ENCODE peak calls at places on chromosomes 4 and X, in ten cellular contexts. D, N, X, I, A, G, E, O, U and M are unnamed samples.

GRCh38 chr4:81454498-81454897 is 17.2 kb downstream of the RASGEF1B start:
- DNase-seq in D (peak), N (peak), X (no peak), I (no peak), A (no peak), G (no peak), E (peak), O (no peak), U (no peak), M (no peak)

GRCh38 chr4:151540728-151541437 is 131.9 kb downstream of the FHIP1A start:
- DNase-seq in D (peak), N (peak), X (peak), I (no peak), A (no peak), G (peak), E (peak), O (no peak), U (no peak), M (peak)

GRCh38 chrX:125444659-125445058 is 125.0 kb downstream of the TEX13C start:
- DNase-seq in D (no peak), N (peak), X (no peak), I (no peak), A (no peak), G (no peak), E (no peak), O (no peak), U (no peak), M (no peak)

GRCh38 chrX:43615677-43616076 is 40.4 kb upstream of the MAOA start:
- DNase-seq in D (no peak), N (no peak), X (no peak), I (peak), A (no peak), G (no peak), E (no peak), O (no peak), U (no peak), M (no peak)

GRCh38 chr4:113827285-113827684 is 65.7 kb upstream of the CAMK2D start:
- DNase-seq in D (no peak), N (no peak), X (no peak), I (no peak), A (no peak), G (no peak), E (peak), O (no peak), U (no peak), M (no peak)

GRCh38 chr4:184267673-184268573 is 50.2 kb upstream of the ENPP6 start:
- DNase-seq in D (peak), N (peak), X (peak), I (no peak), A (peak), G (peak), E (peak), O (peak), U (no peak), M (peak)

GRCh38 chr4:176443117-176443516 is 123.4 kb downstream of the SPCS3 start:
- DNase-seq in D (no peak), N (peak), X (no peak), I (no peak), A (no peak), G (peak), E (peak), O (no peak), U (no peak), M (peak)

GRCh38 chr4:57154191-57154590 is 44.0 kb upstream of the IGFBP7 start:
- DNase-seq in D (peak), N (no peak), X (no peak), I (no peak), A (no peak), G (no peak), E (peak), O (no peak), U (no peak), M (no peak)

GRCh38 chr4:54152846-54153600 is 53.1 kb downstream of the GSX2 start:
- DNase-seq in D (no peak), N (peak), X (no peak), I (no peak), A (no peak), G (peak), E (peak), O (no peak), U (no peak), M (no peak)

GRCh38 chr4:7854211-7854610 is 85.5 kb downstream of the AFAP1 start:
- DNase-seq in D (no peak), N (no peak), X (no peak), I (no peak), A (no peak), G (no peak), E (no peak), O (no peak), U (peak), M (no peak)

GRCh38 chrX:50403903-50404302 is 66.7 kb downstream of the DGKK start:
- DNase-seq in D (no peak), N (no peak), X (no peak), I (no peak), A (no peak), G (no peak), E (no peak), O (no peak), U (no peak), M (no peak)

GRCh38 chrX:16573781-16574180 is 76.2 kb upstream of the S100G start:
- DNase-seq in D (peak), N (peak), X (no peak), I (no peak), A (no peak), G (peak), E (peak), O (no peak), U (no peak), M (no peak)

GRCh38 chr4:113289736-113290135 is 240.3 kb downstream of the ANK2 start:
- DNase-seq in D (no peak), N (no peak), X (no peak), I (no peak), A (no peak), G (no peak), E (peak), O (no peak), U (no peak), M (no peak)

GRCh38 chrX:43064096-43064495 is 286.1 kb upstream of the PPP1R2C start:
- DNase-seq in D (no peak), N (no peak), X (no peak), I (no peak), A (no peak), G (no peak), E (no peak), O (no peak), U (no peak), M (no peak)

GRCh38 chrX:17547658-17548057 is 172.7 kb downstream of the NHS start:
- DNase-seq in D (no peak), N (peak), X (peak), I (peak), A (peak), G (no peak), E (peak), O (peak), U (peak), M (peak)

GRCh38 chrX:18931972-18932371 is 51.9 kb downstream of the PHKA2 start:
- DNase-seq in D (peak), N (peak), X (peak), I (peak), A (no peak), G (no peak), E (peak), O (no peak), U (no peak), M (no peak)

GRCh38 chr4:33061727-33062126 is 2341.6 kb downstream of the PCDH7 start:
- DNase-seq in D (no peak), N (no peak), X (no peak), I (peak), A (no peak), G (no peak), E (no peak), O (no peak), U (no peak), M (no peak)

GRCh38 chrX:101079223-101079622 is 544 bp downstream of the TMEM35A start:
- DNase-seq in D (no peak), N (no peak), X (no peak), I (no peak), A (no peak), G (no peak), E (peak), O (no peak), U (no peak), M (no peak)

GRCh38 chrX:70166601-70167590 is 10.4 kb upstream of the DGAT2L6 start:
- DNase-seq in D (peak), N (peak), X (no peak), I (no peak), A (no peak), G (peak), E (peak), O (no peak), U (no peak), M (peak)

GRCh38 chr4:55635760-55636621 is at the start of gene NMU:
- DNase-seq in D (no peak), N (no peak), X (peak), I (peak), A (peak), G (no peak), E (peak), O (peak), U (no peak), M (no peak)

GRCh38 chrX:139766545-139766983 is 58.6 kb upstream of the MCF2 start:
- DNase-seq in D (no peak), N (no peak), X (no peak), I (no peak), A (no peak), G (no peak), E (no peak), O (no peak), U (no peak), M (no peak)

GRCh38 chrX:67574696-67575095 is 30.9 kb downstream of the AR start:
- DNase-seq in D (no peak), N (no peak), X (no peak), I (no peak), A (no peak), G (no peak), E (peak), O (no peak), U (no peak), M (no peak)

GRCh38 chrX:116010939-116011338 is 159.6 kb upstream of the AGTR2 start:
- DNase-seq in D (no peak), N (no peak), X (no peak), I (no peak), A (no peak), G (no peak), E (no peak), O (no peak), U (no peak), M (no peak)

GRCh38 chrX:13099121-13099520 is 54.7 kb upstream of the FAM9C start:
- DNase-seq in D (no peak), N (no peak), X (no peak), I (no peak), A (no peak), G (no peak), E (no peak), O (no peak), U (no peak), M (no peak)

GRCh38 chr4:4417886-4418285 is 31.0 kb downstream of the NSG1 start:
- DNase-seq in D (no peak), N (no peak), X (no peak), I (no peak), A (no peak), G (no peak), E (no peak), O (no peak), U (peak), M (no peak)

GRCh38 chrX:7927259-7928167 is at the start of gene PNPLA4:
- DNase-seq in D (peak), N (peak), X (peak), I (peak), A (peak), G (no peak), E (peak), O (peak), U (peak), M (peak)

GRCh38 chr4:53522334-53522733 is 69.0 kb downstream of the LNX1 start:
- DNase-seq in D (no peak), N (no peak), X (no peak), I (no peak), A (no peak), G (no peak), E (no peak), O (no peak), U (no peak), M (no peak)

GRCh38 chr4:16227462-16227868 is 1.2 kb upstream of the TAPT1 start:
- DNase-seq in D (peak), N (peak), X (peak), I (peak), A (peak), G (no peak), E (peak), O (peak), U (peak), M (no peak)

GRCh38 chr4:154361450-154361849 is 130.1 kb downstream of the DCHS2 start:
- DNase-seq in D (no peak), N (no peak), X (no peak), I (no peak), A (no peak), G (no peak), E (no peak), O (no peak), U (no peak), M (no peak)

GRCh38 chrX:39469126-39469525 is 628.6 kb downstream of the BCOR start:
- DNase-seq in D (no peak), N (no peak), X (no peak), I (no peak), A (no peak), G (no peak), E (no peak), O (no peak), U (no peak), M (no peak)
- TF ChIP-seq CTCF in D (no peak), N (no peak), X (no peak), I (no peak), A (no peak), G (no peak), E (no peak), O (no peak), U (no peak), M (no peak)

DNA sequence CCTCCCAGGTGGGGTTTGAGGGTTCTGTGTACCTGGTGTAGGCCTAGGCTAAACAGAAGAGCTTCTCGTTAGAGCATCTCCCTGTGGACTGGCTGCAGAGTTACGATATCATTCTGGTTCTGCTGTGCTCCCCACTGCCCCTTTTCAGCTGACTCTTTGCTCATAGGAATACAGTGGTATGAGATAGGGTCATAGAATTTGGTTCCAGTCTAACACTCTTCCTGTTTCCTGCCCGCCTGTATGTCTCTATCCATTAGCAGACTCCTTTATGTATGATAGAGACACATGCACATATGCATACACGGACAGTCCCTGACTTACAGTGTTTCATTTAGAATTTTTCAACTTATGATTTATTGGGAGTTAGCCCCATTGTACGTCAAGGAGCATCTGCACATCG is 15.3 kb downstream of the RNF4 start:
- DNase-seq in D (no peak), N (no peak), X (no peak), I (no peak), A (no peak), G (no peak), E (no peak), O (no peak), U (no peak), M (no peak)
- H3K4me3 ChIP-seq in D (no peak), N (no peak), X (no peak), I (no peak), A (no peak), G (no peak), E (no peak), O (no peak), U (no peak), M (no peak)

GRCh38 chr4:66688674-66689073 is 856.6 kb downstream of the CENPC start:
- DNase-seq in D (peak), N (no peak), X (peak), I (peak), A (no peak), G (no peak), E (peak), O (no peak), U (no peak), M (no peak)
- TF ChIP-seq CTCF in D (peak), N (peak), X (peak), I (peak), A (no peak), G (no peak), E (no peak), O (no peak), U (peak), M (no peak)

DNA sequence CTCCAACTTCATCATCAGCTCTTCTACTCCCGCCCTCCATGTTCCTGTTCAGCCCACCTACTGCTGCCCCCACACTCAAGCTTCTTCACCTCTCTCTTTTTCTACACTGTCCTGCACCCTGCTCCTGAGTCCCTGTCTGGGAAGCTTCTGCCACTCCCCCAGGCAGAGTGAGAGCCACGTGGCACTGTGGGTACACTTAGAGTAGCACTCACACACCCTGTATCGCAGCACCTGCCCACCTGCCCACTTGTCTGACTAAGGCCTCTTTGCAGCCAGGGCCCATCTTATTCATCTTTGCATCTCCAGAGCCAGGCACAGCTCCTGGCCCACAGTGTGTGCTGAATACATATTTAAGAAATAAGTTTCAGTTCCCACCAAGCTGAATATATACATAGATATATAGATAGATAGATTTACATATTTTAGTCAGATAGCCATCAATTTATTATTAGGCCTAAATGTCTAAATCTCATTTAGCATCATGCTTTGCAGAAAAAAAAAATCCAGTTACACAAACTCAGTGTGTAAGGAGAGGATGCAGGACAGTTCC is 24.9 kb downstream of the CCDC149 start:
- DNase-seq in D (no peak), N (no peak), X (no peak), I (no peak), A (no peak), G (no peak), E (no peak), O (no peak), U (no peak), M (no peak)
- H3K4me3 ChIP-seq in D (no peak), N (no peak), X (no peak), I (no peak), A (no peak), G (no peak), E (no peak), O (no peak), U (no peak), M (no peak)

DNA sequence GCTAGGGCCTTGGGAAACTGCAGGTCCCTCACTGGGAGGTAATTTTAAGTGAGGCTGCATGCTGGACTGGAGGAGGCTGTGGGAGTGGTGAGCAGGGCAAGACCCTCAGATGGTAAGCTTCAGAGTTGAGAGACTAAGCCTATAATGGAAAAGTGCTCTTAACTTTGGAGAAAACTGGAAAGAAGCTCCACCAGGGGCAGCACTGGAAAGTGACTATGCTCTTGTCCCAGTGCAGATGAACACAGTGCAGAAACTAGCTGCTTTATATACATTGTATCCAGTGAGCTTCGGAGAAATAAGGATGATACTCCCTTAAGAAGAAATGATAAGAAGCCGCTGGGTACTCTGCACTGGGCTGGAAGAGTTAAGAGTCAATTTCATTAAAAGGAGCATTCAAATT is 3.2 kb upstream of the MAGEB2 start:
- DNase-seq in D (no peak), N (no peak), X (no peak), I (no peak), A (no peak), G (no peak), E (no peak), O (no peak), U (no peak), M (no peak)
- TF ChIP-seq CTCF in D (peak), N (peak), X (no peak), I (no peak), A (no peak), G (no peak), E (no peak), O (no peak), U (no peak), M (no peak)

GRCh38 chr4:75786938-75787337 is 62.6 kb downstream of the USO1 start:
- DNase-seq in D (no peak), N (no peak), X (no peak), I (no peak), A (no peak), G (no peak), E (no peak), O (no peak), U (no peak), M (no peak)
- H3K4me3 ChIP-seq in D (no peak), N (no peak), X (no peak), I (no peak), A (no peak), G (no peak), E (no peak), O (no peak), U (no peak), M (no peak)

GRCh38 chr4:134645778-134646177 is 444.2 kb upstream of the PABPC4L start:
- DNase-seq in D (no peak), N (no peak), X (no peak), I (no peak), A (no peak), G (no peak), E (no peak), O (no peak), U (no peak), M (no peak)

DNA sequence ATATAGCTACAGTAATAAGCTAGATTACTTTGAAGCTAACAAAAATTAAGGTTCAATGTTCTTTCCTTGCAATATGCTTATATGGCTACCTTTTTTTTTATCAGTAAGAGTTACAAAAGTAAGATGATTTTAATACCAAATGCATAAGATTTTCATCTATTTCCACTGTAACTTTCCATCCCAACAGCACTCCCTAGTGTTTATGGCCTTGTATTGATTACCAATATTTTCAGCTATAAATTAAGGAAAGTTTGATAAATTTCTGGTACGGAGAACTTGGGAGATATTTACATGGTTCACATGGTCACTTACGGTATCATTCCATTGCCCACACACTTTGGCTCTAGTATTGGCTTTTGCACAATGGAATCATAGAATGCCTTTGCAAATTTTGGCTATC is 448.9 kb upstream of the PABPC4L start:
- DNase-seq in D (no peak), N (no peak), X (no peak), I (no peak), A (no peak), G (no peak), E (no peak), O (no peak), U (no peak), M (no peak)
- TF ChIP-seq CTCF in D (no peak), N (no peak), X (no peak), I (no peak), A (no peak), G (no peak), E (no peak), O (no peak), U (no peak), M (no peak)

DNA sequence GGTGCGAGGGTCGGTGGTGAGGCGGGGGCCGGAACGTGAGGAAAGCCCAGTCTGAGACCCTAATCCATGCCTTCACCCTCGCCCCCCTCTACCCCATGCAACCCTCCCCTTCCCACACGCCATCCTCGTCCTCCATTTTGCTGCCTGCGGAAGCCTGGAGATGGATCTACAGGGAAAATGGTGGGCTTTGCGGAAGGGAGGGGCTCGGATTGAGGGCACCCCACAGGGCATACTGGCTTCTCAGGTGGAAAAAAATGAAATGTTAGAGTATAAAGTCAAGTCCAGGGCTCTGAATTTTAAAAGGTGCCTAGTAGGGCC is 819 bp downstream of the BEX4 start:
- DNase-seq in D (peak), N (no peak), X (no peak), I (no peak), A (no peak), G (no peak), E (no peak), O (no peak), U (no peak), M (no peak)
- H3K4me3 ChIP-seq in D (peak), N (peak), X (peak), I (peak), A (peak), G (peak), E (peak), O (peak), U (peak), M (peak)